ENCODE peak calls at places on chromosomes 1 and 21, in seven cellular contexts. S, N, K, D, F, J and W are unnamed samples.

GRCh38 chr1:50959913-50960844 is at the start of gene FAF1:
- DNase-seq in S (peak), N (peak), K (peak), D (peak), F (peak), J (peak), W (peak)

GRCh38 chr1:245256528-245256927 is 101.7 kb downstream of the KIF26B start:
- DNase-seq in S (no peak), N (no peak), K (no peak), D (no peak), F (peak), J (no peak), W (no peak)

GRCh38 chr1:212430955-212431394 is 1.7 kb upstream of the NENF start:
- DNase-seq in S (no peak), N (no peak), K (no peak), D (no peak), F (peak), J (no peak), W (no peak)

GRCh38 chr21:27206368-27206982 is 239.6 kb upstream of the ADAMTS5 start:
- DNase-seq in S (no peak), N (peak), K (no peak), D (no peak), F (peak), J (no peak), W (no peak)

GRCh38 chr1:176208034-176208433 is 948 bp upstream of the COP1 start:
- DNase-seq in S (no peak), N (no peak), K (no peak), D (no peak), F (no peak), J (no peak), W (no peak)

GRCh38 chr1:22376976-22377375 is 74.7 kb upstream of the ZBTB40 start:
- DNase-seq in S (no peak), N (no peak), K (no peak), D (no peak), F (no peak), J (no peak), W (no peak)

GRCh38 chr1:226979115-226979516 is 39.0 kb downstream of the COQ8A start:
- DNase-seq in S (no peak), N (no peak), K (no peak), D (no peak), F (peak), J (no peak), W (no peak)

GRCh38 chr1:236568285-236568894 is 35.9 kb downstream of the HEATR1 start:
- DNase-seq in S (no peak), N (no peak), K (no peak), D (no peak), F (peak), J (no peak), W (no peak)

GRCh38 chr1:27658951-27659496 is 13.0 kb downstream of the IFI6 start:
- DNase-seq in S (no peak), N (peak), K (no peak), D (peak), F (peak), J (no peak), W (no peak)

GRCh38 chr1:41721039-41721438 is 197.7 kb downstream of the HIVEP3 start:
- DNase-seq in S (no peak), N (no peak), K (no peak), D (no peak), F (no peak), J (no peak), W (no peak)

GRCh38 chr1:155993595-155993994 is 15.2 kb upstream of the ARHGEF2 start:
- DNase-seq in S (no peak), N (no peak), K (no peak), D (no peak), F (no peak), J (no peak), W (no peak)

GRCh38 chr1:119674835-119675289 is 26.8 kb upstream of the ZNF697 start:
- DNase-seq in S (no peak), N (peak), K (no peak), D (peak), F (peak), J (no peak), W (no peak)

GRCh38 chr1:13809461-13810159 is 109.6 kb downstream of the PRDM2 start:
- DNase-seq in S (no peak), N (no peak), K (peak), D (no peak), F (peak), J (no peak), W (no peak)

GRCh38 chr1:187862506-187862905 is 1033.8 kb downstream of the PLA2G4A start:
- DNase-seq in S (no peak), N (no peak), K (no peak), D (no peak), F (no peak), J (no peak), W (no peak)

GRCh38 chr1:25072461-25072860 is 142.4 kb upstream of the RUNX3 start:
- DNase-seq in S (no peak), N (no peak), K (peak), D (no peak), F (no peak), J (no peak), W (no peak)

GRCh38 chr1:36920371-36920770 is 113.9 kb downstream of the GRIK3 start:
- DNase-seq in S (no peak), N (no peak), K (no peak), D (no peak), F (no peak), J (no peak), W (no peak)

GRCh38 chr1:206982216-206982615 is 12.0 kb upstream of the FCAMR start:
- DNase-seq in S (no peak), N (peak), K (no peak), D (no peak), F (peak), J (peak), W (no peak)

GRCh38 chr1:24898909-24899439 is 31.1 kb downstream of the RUNX3 start:
- DNase-seq in S (no peak), N (no peak), K (no peak), D (no peak), F (no peak), J (no peak), W (no peak)

GRCh38 chr1:8358241-8358896 is 40.5 kb downstream of the SLC45A1 start:
- DNase-seq in S (no peak), N (no peak), K (no peak), D (peak), F (no peak), J (no peak), W (no peak)

GRCh38 chr1:60281360-60281932 is 207.9 kb upstream of the C1orf87 start:
- DNase-seq in S (peak), N (peak), K (no peak), D (peak), F (peak), J (peak), W (peak)

GRCh38 chr1:86774305-86775304 is 70.2 kb downstream of the SH3GLB1 start:
- DNase-seq in S (peak), N (peak), K (peak), D (peak), F (peak), J (peak), W (peak)

GRCh38 chr1:224080082-224080774 is 33.7 kb upstream of the FBXO28 start:
- DNase-seq in S (no peak), N (peak), K (no peak), D (no peak), F (no peak), J (no peak), W (no peak)

GRCh38 chr1:160377585-160378206 is 10.8 kb downstream of the NHLH1 start:
- DNase-seq in S (peak), N (peak), K (no peak), D (no peak), F (peak), J (no peak), W (no peak)

GRCh38 chr1:92877792-92878191 is 46.0 kb downstream of the RPL5 start:
- DNase-seq in S (no peak), N (peak), K (no peak), D (no peak), F (no peak), J (no peak), W (no peak)

GRCh38 chr1:5975133-5975880 is 16.9 kb downstream of the NPHP4 start:
- DNase-seq in S (no peak), N (peak), K (peak), D (peak), F (peak), J (peak), W (peak)

GRCh38 chr1:11307837-11308236 is 34.8 kb downstream of the UBIAD1 start:
- DNase-seq in S (no peak), N (peak), K (no peak), D (no peak), F (no peak), J (no peak), W (no peak)

GRCh38 chr1:41245659-41246058 is 3.6 kb upstream of the SCMH1 start:
- DNase-seq in S (no peak), N (peak), K (no peak), D (no peak), F (no peak), J (no peak), W (no peak)

GRCh38 chr1:71881611-71882010 is 400.7 kb downstream of the NEGR1 start:
- DNase-seq in S (no peak), N (peak), K (no peak), D (no peak), F (no peak), J (no peak), W (no peak)

GRCh38 chr1:145824499-145824842 is 471 bp downstream of the POLR3C start:
- DNase-seq in S (no peak), N (no peak), K (no peak), D (no peak), F (no peak), J (no peak), W (no peak)

GRCh38 chr1:94081566-94082344 is 39.2 kb downstream of the ABCA4 start:
- DNase-seq in S (no peak), N (peak), K (no peak), D (no peak), F (no peak), J (no peak), W (no peak)

GRCh38 chr21:41069305-41069642 is 98.7 kb upstream of the BACE2 start:
- DNase-seq in S (no peak), N (no peak), K (no peak), D (no peak), F (no peak), J (no peak), W (no peak)

GRCh38 chr21:41066086-41066938 is 101.6 kb upstream of the BACE2 start:
- DNase-seq in S (no peak), N (peak), K (no peak), D (no peak), F (no peak), J (no peak), W (no peak)

GRCh38 chr21:41071410-41071809 is 96.5 kb upstream of the BACE2 start:
- DNase-seq in S (no peak), N (no peak), K (no peak), D (no peak), F (peak), J (peak), W (no peak)

GRCh38 chr21:41065539-41065938 is 102.4 kb upstream of the BACE2 start:
- DNase-seq in S (no peak), N (peak), K (no peak), D (no peak), F (peak), J (no peak), W (no peak)

GRCh38 chr21:41068411-41069304 is 99.3 kb upstream of the BACE2 start:
- DNase-seq in S (peak), N (peak), K (peak), D (peak), F (peak), J (peak), W (peak)
- H3K4me3 ChIP-seq in S (peak), N (no peak), K (no peak), D (peak), F (no peak), J (peak), W (no peak)

GRCh38 chr21:45455321-45456013 is 50.5 kb downstream of the COL18A1 start:
- DNase-seq in S (no peak), N (peak), K (no peak), D (peak), F (no peak), J (no peak), W (no peak)
- H3K4me3 ChIP-seq in S (peak), N (peak), K (peak), D (peak), F (no peak), J (no peak), W (no peak)

DNA sequence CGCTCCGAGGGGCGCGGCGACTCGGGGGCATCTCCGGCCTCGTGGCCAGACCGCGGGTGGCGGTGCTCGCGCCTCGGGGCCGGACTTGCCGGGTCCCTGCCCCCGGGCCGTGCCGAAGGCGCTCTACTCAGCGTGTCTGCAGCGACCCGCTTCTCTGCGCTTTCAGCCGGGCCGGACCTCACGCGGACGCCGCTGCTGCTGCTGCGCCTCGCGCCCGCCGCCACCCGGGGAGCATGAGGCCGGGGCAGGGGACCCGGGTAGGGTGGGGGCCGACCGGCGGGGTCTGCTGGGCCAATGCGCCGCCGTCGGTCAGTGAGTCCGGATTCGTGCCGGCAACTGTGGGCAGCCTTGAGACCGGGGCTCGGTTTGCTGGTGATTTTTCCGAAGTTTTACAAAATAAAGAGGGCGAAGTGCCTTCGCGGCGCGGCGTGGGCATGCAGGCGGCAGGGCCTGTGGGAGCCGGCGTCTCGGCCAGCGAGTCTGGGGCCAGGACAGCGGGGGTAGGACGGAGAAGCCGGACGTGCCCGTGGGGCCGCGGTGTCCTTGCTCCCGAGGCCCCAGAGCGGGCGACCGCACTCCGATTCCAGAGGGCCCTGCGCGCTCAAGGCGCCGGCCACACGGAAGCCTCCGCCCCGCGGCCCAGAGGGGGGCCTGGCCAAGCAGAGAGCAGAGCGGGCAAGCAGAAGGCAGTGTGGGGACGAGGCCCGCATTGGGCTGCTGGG is 749 bp downstream of the FAM163A start:
- DNase-seq in S (no peak), N (no peak), K (no peak), D (no peak), F (peak), J (no peak), W (no peak)
- H3K4me3 ChIP-seq in S (peak), N (no peak), K (peak), D (peak), F (no peak), J (peak), W (no peak)

DNA sequence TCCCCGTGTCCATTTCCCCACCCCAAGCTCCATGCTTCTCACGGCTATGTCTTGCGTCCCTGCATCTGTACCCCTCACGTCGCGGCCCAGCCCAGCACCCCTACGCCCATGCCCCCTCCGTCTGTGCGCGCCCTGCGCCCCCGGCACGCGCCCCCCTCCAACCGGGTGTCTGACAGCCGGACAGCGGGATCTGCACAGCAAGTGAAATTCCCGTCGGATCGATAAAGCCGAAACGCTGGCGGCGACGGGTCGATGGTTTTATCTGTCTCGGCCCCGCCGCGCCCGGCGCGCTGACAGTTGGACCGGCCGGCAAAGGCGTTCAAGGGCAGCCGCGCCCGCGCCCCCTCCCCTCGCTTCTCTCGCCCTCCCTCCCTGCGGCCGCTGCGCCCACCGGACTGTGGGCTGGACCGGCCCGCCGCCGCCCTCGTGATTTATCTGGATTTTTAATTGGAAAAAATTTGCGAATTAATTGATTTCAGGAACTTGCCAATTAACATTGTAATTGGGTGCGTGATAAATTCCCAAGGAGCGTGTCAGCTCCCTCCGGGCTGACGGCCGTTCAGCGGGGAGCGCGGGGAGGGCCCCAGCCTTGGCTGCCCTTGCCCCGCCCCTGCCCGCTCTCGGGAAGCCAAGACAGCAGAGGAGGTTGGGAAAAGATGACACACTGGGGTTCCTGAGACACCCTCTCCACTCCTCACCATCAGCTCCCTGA is 57.1 kb downstream of the TMEM53 start:
- DNase-seq in S (no peak), N (peak), K (no peak), D (no peak), F (peak), J (no peak), W (no peak)
- H3K4me3 ChIP-seq in S (peak), N (peak), K (peak), D (peak), F (no peak), J (no peak), W (peak)

GRCh38 chr1:154970631-154971340 is at the start of gene SHC1:
- DNase-seq in S (peak), N (peak), K (peak), D (peak), F (peak), J (peak), W (peak)

GRCh38 chr1:154969246-154969645 is 1.3 kb downstream of the SHC1 start:
- DNase-seq in S (no peak), N (no peak), K (no peak), D (no peak), F (no peak), J (no peak), W (no peak)

GRCh38 chr1:154969741-154970452 is 650 bp downstream of the SHC1 start:
- DNase-seq in S (no peak), N (no peak), K (no peak), D (no peak), F (no peak), J (no peak), W (no peak)

GRCh38 chr1:154967331-154967950 is 3.1 kb downstream of the SHC1 start:
- DNase-seq in S (no peak), N (no peak), K (no peak), D (no peak), F (no peak), J (no peak), W (no peak)

GRCh38 chr1:154968731-154969130 is 1.8 kb downstream of the SHC1 start:
- DNase-seq in S (no peak), N (no peak), K (no peak), D (no peak), F (peak), J (no peak), W (no peak)
- H3K4me3 ChIP-seq in S (no peak), N (peak), K (peak), D (no peak), F (peak), J (peak), W (peak)

DNA sequence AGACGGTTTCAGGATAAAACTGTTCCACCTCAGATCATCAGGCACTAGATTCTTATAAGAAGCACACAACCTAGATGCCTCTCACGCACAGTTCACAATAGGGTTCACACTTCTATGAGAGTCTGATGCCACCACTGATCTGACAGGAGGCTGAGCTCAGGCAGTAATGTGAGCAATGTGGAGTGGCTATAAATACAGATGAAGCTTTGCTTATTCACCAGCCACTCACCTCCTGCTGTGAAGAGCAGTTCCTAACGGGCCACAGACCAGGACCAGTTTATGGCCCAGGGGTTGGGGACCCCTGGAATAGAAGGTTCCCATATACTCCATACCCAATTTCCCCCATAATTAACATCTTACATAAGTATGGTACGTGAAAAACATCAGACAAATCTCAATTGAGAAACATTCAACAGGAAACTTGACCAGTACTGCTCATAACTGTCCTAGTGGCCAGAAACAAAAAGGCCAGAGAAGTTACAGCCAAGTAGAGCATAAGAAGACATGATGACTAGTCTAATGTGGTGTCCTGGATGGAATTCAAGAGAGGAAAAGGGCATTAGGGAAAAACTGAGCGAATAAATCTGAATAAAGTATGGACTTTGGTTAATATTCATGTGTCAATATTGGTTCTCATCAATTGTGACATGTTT is 24.7 kb upstream of the IGSF5 start:
- DNase-seq in S (no peak), N (peak), K (no peak), D (no peak), F (no peak), J (peak), W (no peak)
- H3K4me3 ChIP-seq in S (no peak), N (no peak), K (no peak), D (no peak), F (no peak), J (no peak), W (no peak)

GRCh38 chr1:2235300-2235998 is 7.3 kb downstream of the SKI start:
- DNase-seq in S (no peak), N (no peak), K (peak), D (no peak), F (no peak), J (no peak), W (no peak)

GRCh38 chr1:2232916-2233438 is 4.9 kb downstream of the SKI start:
- DNase-seq in S (no peak), N (peak), K (peak), D (peak), F (no peak), J (no peak), W (no peak)

GRCh38 chr1:2233468-2233867 is 5.3 kb downstream of the SKI start:
- DNase-seq in S (no peak), N (no peak), K (no peak), D (no peak), F (no peak), J (no peak), W (no peak)

GRCh38 chr1:2233997-2234761 is 6.1 kb downstream of the SKI start:
- DNase-seq in S (peak), N (peak), K (peak), D (peak), F (no peak), J (peak), W (no peak)

GRCh38 chr1:2234762-2235113 is 6.6 kb downstream of the SKI start:
- DNase-seq in S (no peak), N (no peak), K (peak), D (no peak), F (no peak), J (no peak), W (no peak)
- H3K4me3 ChIP-seq in S (peak), N (peak), K (peak), D (peak), F (no peak), J (no peak), W (peak)

DNA sequence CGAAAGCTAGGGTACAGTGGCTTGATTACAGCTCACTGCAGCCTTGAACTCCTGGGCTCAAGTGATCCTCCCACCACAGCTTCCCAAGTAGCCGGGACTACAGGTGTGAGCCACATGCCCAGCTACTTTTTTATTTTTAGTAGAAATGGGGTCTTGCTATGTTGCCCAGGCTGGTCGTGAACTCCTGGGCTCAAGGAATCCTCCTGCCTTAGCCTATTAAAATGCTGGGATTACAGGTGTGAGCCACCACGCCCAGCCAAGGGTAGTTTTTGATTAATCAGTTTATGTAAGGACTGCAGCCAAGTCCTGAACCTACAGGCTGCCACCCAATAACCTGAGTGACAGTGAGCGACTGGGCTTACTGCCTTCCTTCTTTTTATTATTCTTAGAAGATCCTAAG is 88.3 kb downstream of the PIK3R3 start:
- DNase-seq in S (no peak), N (no peak), K (no peak), D (no peak), F (no peak), J (no peak), W (no peak)
- H3K4me3 ChIP-seq in S (no peak), N (no peak), K (no peak), D (no peak), F (no peak), J (no peak), W (no peak)